ENCODE peak calls at places on chromosomes 5 and 9, in ten cellular contexts. Y, R, T, E, C, A, Z, F, U and W are unnamed samples.
A peak's percentile ranks its signal among the peaks of the same experiment; 100 is the strongest.

GRCh38 chr9:81653240-81653639 is 36.1 kb downstream of the TLE1 start:
- DNase-seq in Y (no peak), R (no peak), T (no peak), E (no peak), C (peak; percentile 42), A (no peak), Z (no peak), F (peak; percentile 77), U (no peak), W (peak; percentile 51)

GRCh38 chr9:72554221-72554641 is 32.8 kb downstream of the TMC1 start:
- DNase-seq in Y (peak; percentile 89), R (peak; percentile 5), T (no peak), E (no peak), C (peak; percentile 57), A (no peak), Z (no peak), F (no peak), U (no peak), W (no peak)

GRCh38 chr5:126970517-126971017 is 59.8 kb downstream of the MARCHF3 start:
- DNase-seq in Y (peak; percentile 86), R (peak; percentile 86), T (no peak), E (no peak), C (peak; percentile 82), A (peak; percentile 10), Z (no peak), F (peak; percentile 70), U (no peak), W (no peak)

GRCh38 chr5:141192110-141192725 is at the start of gene PCDHB10:
- DNase-seq in Y (peak; percentile 12), R (peak; percentile 43), T (no peak), E (no peak), C (peak; percentile 8), A (peak; percentile 78), Z (no peak), F (peak; percentile 88), U (peak; percentile 76), W (peak; percentile 23)

GRCh38 chr9:95415158-95415557 is 97.6 kb upstream of the FANCC start:
- DNase-seq in Y (no peak), R (no peak), T (no peak), E (no peak), C (no peak), A (no peak), Z (no peak), F (no peak), U (no peak), W (no peak)

GRCh38 chr5:116574682-116575634 is at the start of gene SEMA6A:
- DNase-seq in Y (peak; percentile 91), R (peak; percentile 91), T (peak; percentile 92), E (peak; percentile 83), C (peak; percentile 81), A (peak; percentile 91), Z (peak; percentile 88), F (peak; percentile 96), U (peak; percentile 97), W (peak; percentile 96)

GRCh38 chr5:119255571-119256356 is 100.1 kb upstream of the TNFAIP8 start:
- DNase-seq in Y (peak; percentile 33), R (peak; percentile 28), T (no peak), E (no peak), C (peak; percentile 48), A (peak; percentile 58), Z (no peak), F (no peak), U (peak; percentile 40), W (peak; percentile 85)

GRCh38 chr5:54457094-54457531 is 1.6 kb downstream of the HSPB3 start:
- DNase-seq in Y (peak; percentile 92), R (no peak), T (peak; percentile 21), E (no peak), C (peak; percentile 44), A (peak; percentile 26), Z (no peak), F (peak; percentile 63), U (no peak), W (peak; percentile 60)

GRCh38 chr9:95552814-95553546 is 36.2 kb upstream of the PTCH1 start:
- DNase-seq in Y (peak; percentile 85), R (peak; percentile 16), T (peak; percentile 53), E (no peak), C (peak; percentile 31), A (no peak), Z (peak; percentile 51), F (no peak), U (no peak), W (no peak)

GRCh38 chr9:128916204-128916603 is 4.6 kb upstream of the PHYHD1 start:
- DNase-seq in Y (no peak), R (no peak), T (no peak), E (peak; percentile 77), C (peak; percentile 70), A (no peak), Z (peak; percentile 75), F (peak; percentile 87), U (no peak), W (peak; percentile 44)

GRCh38 chr5:52738095-52738506 is 49.6 kb upstream of the ITGA1 start:
- DNase-seq in Y (peak; percentile 57), R (peak; percentile 21), T (no peak), E (no peak), C (peak; percentile 25), A (no peak), Z (no peak), F (no peak), U (no peak), W (no peak)

GRCh38 chr5:4044881-4045280 is 449.2 kb downstream of the IRX1 start:
- DNase-seq in Y (no peak), R (no peak), T (no peak), E (no peak), C (no peak), A (no peak), Z (no peak), F (no peak), U (no peak), W (no peak)

GRCh38 chr9:20732118-20732517 is 48.1 kb downstream of the FOCAD start:
- DNase-seq in Y (peak; percentile 68), R (peak; percentile 93), T (no peak), E (no peak), C (peak; percentile 20), A (peak; percentile 69), Z (no peak), F (no peak), U (no peak), W (peak; percentile 95)

GRCh38 chr5:27466959-27467358 is 428.6 kb upstream of the CDH9 start:
- DNase-seq in Y (no peak), R (no peak), T (no peak), E (no peak), C (no peak), A (no peak), Z (no peak), F (no peak), U (no peak), W (no peak)

GRCh38 chr5:123517479-123517878 is 5.5 kb downstream of the CSNK1G3 start:
- DNase-seq in Y (no peak), R (no peak), T (no peak), E (no peak), C (no peak), A (no peak), Z (no peak), F (no peak), U (no peak), W (no peak)

GRCh38 chr5:123520677-123521247 is 8.8 kb downstream of the CSNK1G3 start:
- DNase-seq in Y (no peak), R (no peak), T (no peak), E (no peak), C (no peak), A (no peak), Z (no peak), F (no peak), U (no peak), W (no peak)

GRCh38 chr5:123515904-123516303 is 3.9 kb downstream of the CSNK1G3 start:
- DNase-seq in Y (no peak), R (no peak), T (no peak), E (no peak), C (no peak), A (no peak), Z (no peak), F (no peak), U (no peak), W (no peak)

GRCh38 chr5:123514615-123515355 is 2.8 kb downstream of the CSNK1G3 start:
- DNase-seq in Y (no peak), R (no peak), T (no peak), E (no peak), C (no peak), A (no peak), Z (no peak), F (no peak), U (no peak), W (no peak)

GRCh38 chr5:123518111-123518510 is 6.1 kb downstream of the CSNK1G3 start:
- DNase-seq in Y (no peak), R (no peak), T (no peak), E (no peak), C (no peak), A (no peak), Z (no peak), F (peak; percentile 29), U (no peak), W (no peak)
- H3K4me3 ChIP-seq in Y (no peak overlapping the region), R (no peak overlapping the region), T (no peak overlapping the region), E (no peak overlapping the region), C (no peak overlapping the region), A (no peak overlapping the region), Z (no peak overlapping the region), F (no peak overlapping the region), U (no peak overlapping the region), W (no peak overlapping the region)

GRCh38 chr9:102253099-102253498 is 514.7 kb upstream of the GRIN3A start:
- DNase-seq in Y (no peak), R (no peak), T (no peak), E (no peak), C (no peak), A (no peak), Z (no peak), F (no peak), U (no peak), W (no peak)
- TF ChIP-seq CTCF in Y (no peak), R (no peak), T (no peak), E (no peak), C (no peak), A (no peak), Z (no peak), F (no peak), U (peak; percentile 33), W (no peak)

GRCh38 chr9:92141144-92142129 is 26.2 kb upstream of the SPTLC1 start:
- DNase-seq in Y (peak; percentile 40), R (peak; percentile 40), T (no peak), E (no peak), C (peak; percentile 25), A (no peak), Z (peak; percentile 48), F (peak; percentile 93), U (no peak), W (peak; percentile 34)
- H3K4me3 ChIP-seq in Y (no peak overlapping the region), R (peak overlapping the region; percentile 30), T (peak overlapping the region; percentile 63), E (peak overlapping the region; percentile 41), C (peak overlapping the region; percentile 57), A (peak overlapping the region; percentile 36), Z (peak overlapping the region; percentile 52), F (peak overlapping the region; percentile 75), U (no peak overlapping the region), W (peak overlapping the region; percentile 37)

GRCh38 chr9:16726023-16726422 is 144.4 kb downstream of the BNC2 start:
- DNase-seq in Y (peak; percentile 71), R (peak; percentile 83), T (no peak), E (no peak), C (peak; percentile 65), A (peak; percentile 4), Z (no peak), F (no peak), U (no peak), W (peak; percentile 15)
- TF ChIP-seq CTCF in Y (no peak), R (no peak), T (no peak), E (no peak), C (peak; percentile 11), A (peak; percentile 20), Z (no peak), F (peak; percentile 29), U (no peak), W (no peak)

GRCh38 chr5:139635606-139636206 is 12.4 kb upstream of the CXXC5 start:
- DNase-seq in Y (peak; percentile 97), R (peak; percentile 64), T (peak; percentile 85), E (peak; percentile 87), C (peak; percentile 98), A (peak; percentile 78), Z (peak; percentile 84), F (peak; percentile 97), U (peak; percentile 74), W (peak; percentile 57)
- H3K4me3 ChIP-seq in Y (no peak overlapping the region), R (no peak overlapping the region), T (peak overlapping the region; percentile 68), E (no peak overlapping the region), C (no peak overlapping the region), A (no peak overlapping the region), Z (no peak overlapping the region), F (no peak overlapping the region), U (no peak overlapping the region), W (no peak overlapping the region)